ENCODE peak calls at places on chromosomes 11 and 22, in six cellular contexts. Q, L, W, C, P and O are unnamed samples.

GRCh38 chr22:17548756-17549035 is 14.6 kb upstream of the SLC25A18 start:
- DNase-seq in Q (no peak), L (no peak), W (no peak), C (no peak), P (no peak), O (no peak)

GRCh38 chr11:61155312-61155711 is 5.9 kb downstream of the VPS37C start:
- DNase-seq in Q (no peak), L (no peak), W (no peak), C (no peak), P (no peak), O (no peak)

GRCh38 chr22:49011769-49012598 is 815.7 kb downstream of the BRD1 start:
- DNase-seq in Q (peak; percentile 57), L (peak; percentile 69), W (peak; percentile 41), C (no peak), P (no peak), O (no peak)

GRCh38 chr11:68542617-68543016 is 82.1 kb downstream of the PPP6R3 start:
- DNase-seq in Q (no peak), L (no peak), W (no peak), C (peak; percentile 70), P (no peak), O (no peak)

GRCh38 chr11:77400306-77400705 is 73.6 kb downstream of the PAK1 start:
- DNase-seq in Q (no peak), L (no peak), W (no peak), C (no peak), P (no peak), O (no peak)

GRCh38 chr11:13207665-13208594 is 69.7 kb upstream of the BMAL1 start:
- DNase-seq in Q (no peak), L (no peak), W (peak; percentile 72), C (peak; percentile 30), P (no peak), O (peak; percentile 26)

GRCh38 chr11:33500865-33501479 is 199.7 kb downstream of the C11orf91 start:
- DNase-seq in Q (no peak), L (no peak), W (peak; percentile 78), C (no peak), P (no peak), O (no peak)

GRCh38 chr11:6402061-6402470 is 11.8 kb downstream of the SMPD1 start:
- DNase-seq in Q (peak; percentile 56), L (no peak), W (no peak), C (no peak), P (peak; percentile 27), O (peak; percentile 37)

GRCh38 chr22:38566726-38567504 is 3.1 kb downstream of the DMC1 start:
- DNase-seq in Q (no peak), L (no peak), W (no peak), C (no peak), P (no peak), O (no peak)

GRCh38 chr11:130204703-130205095 is 45.1 kb downstream of the ST14 start:
- DNase-seq in Q (no peak), L (no peak), W (no peak), C (no peak), P (no peak), O (no peak)

GRCh38 chr11:27740362-27741024 is 40.2 kb upstream of the BDNF start:
- DNase-seq in Q (no peak), L (no peak), W (peak; percentile 51), C (no peak), P (no peak), O (no peak)

GRCh38 chr22:50150161-50151129 is 20.1 kb upstream of the PANX2 start:
- DNase-seq in Q (no peak), L (peak; percentile 46), W (no peak), C (no peak), P (no peak), O (no peak)

GRCh38 chr11:92284107-92284506 is 59.5 kb downstream of the FAT3 start:
- DNase-seq in Q (no peak), L (no peak), W (no peak), C (no peak), P (no peak), O (no peak)

GRCh38 chr22:29314074-29314473 is 1.4 kb downstream of the RASL10A start:
- DNase-seq in Q (no peak), L (no peak), W (no peak), C (no peak), P (no peak), O (peak; percentile 32)

GRCh38 chr11:77278595-77279506 is 22.6 kb downstream of the GDPD4 start:
- DNase-seq in Q (no peak), L (no peak), W (no peak), C (no peak), P (no peak), O (no peak)

GRCh38 chr11:77630311-77630710 is 7.3 kb downstream of the CLNS1A start:
- DNase-seq in Q (no peak), L (no peak), W (no peak), C (no peak), P (no peak), O (no peak)

GRCh38 chr22:43722444-43722843 is 89.7 kb downstream of the EFCAB6 start:
- DNase-seq in Q (no peak), L (no peak), W (no peak), C (no peak), P (no peak), O (no peak)

GRCh38 chr11:35144811-35145210 is 5.8 kb downstream of the CD44 start:
- DNase-seq in Q (no peak), L (no peak), W (no peak), C (no peak), P (no peak), O (no peak)

GRCh38 chr11:15507592-15507991 is 392.9 kb downstream of the INSC start:
- DNase-seq in Q (no peak), L (no peak), W (no peak), C (no peak), P (no peak), O (no peak)

GRCh38 chr22:32803020-32803758 is 1.7 kb downstream of the TIMP3 start:
- DNase-seq in Q (no peak), L (no peak), W (peak; percentile 67), C (no peak), P (no peak), O (no peak)

GRCh38 chr11:45662665-45663485 is 2.5 kb downstream of the CHST1 start:
- DNase-seq in Q (no peak), L (no peak), W (peak; percentile 69), C (peak; percentile 49), P (no peak), O (no peak)

GRCh38 chr11:93330446-93330984 is at the start of gene DEUP1:
- DNase-seq in Q (no peak), L (no peak), W (peak; percentile 79), C (no peak), P (no peak), O (no peak)

GRCh38 chr22:29150701-29151100 is 55.0 kb upstream of the EMID1 start:
- DNase-seq in Q (peak; percentile 67), L (no peak), W (peak; percentile 23), C (no peak), P (no peak), O (no peak)

GRCh38 chr22:21640810-21641209 is 1.3 kb upstream of the SDF2L1 start:
- DNase-seq in Q (no peak), L (no peak), W (no peak), C (no peak), P (no peak), O (no peak)

GRCh38 chr22:27642104-27642800 is 159.3 kb downstream of the MN1 start:
- DNase-seq in Q (no peak), L (no peak), W (no peak), C (no peak), P (no peak), O (no peak)

GRCh38 chr11:32121012-32121411 is 30.1 kb downstream of the RCN1 start:
- DNase-seq in Q (no peak), L (no peak), W (no peak), C (no peak), P (no peak), O (peak; percentile 83)

GRCh38 chr11:46677169-46677568 is 23.2 kb downstream of the ARHGAP1 start:
- DNase-seq in Q (no peak), L (peak; percentile 72), W (no peak), C (no peak), P (no peak), O (no peak)
- H3K4me3 ChIP-seq in Q (no peak overlapping the region), L (no peak overlapping the region), W (no peak overlapping the region), C (no peak overlapping the region), P (no peak overlapping the region), O (no peak overlapping the region)

DNA sequence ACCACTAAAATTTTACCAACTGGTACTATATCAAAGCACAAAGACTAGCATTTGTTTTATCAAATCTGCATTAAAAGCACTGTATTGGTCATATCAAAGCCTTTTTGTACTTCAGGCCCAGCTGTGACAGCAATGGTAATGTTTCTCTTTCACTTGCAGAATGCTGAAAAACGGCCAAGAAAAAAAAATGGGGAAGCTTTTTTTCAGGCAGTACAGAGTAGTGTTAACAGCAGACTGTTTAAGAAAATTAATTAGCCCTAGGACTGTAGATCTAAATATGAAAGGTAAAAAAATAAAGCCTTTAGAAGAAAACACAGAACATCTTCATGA is 33.3 kb downstream of the DENND5A start:
- DNase-seq in Q (no peak), L (no peak), W (no peak), C (no peak), P (no peak), O (peak; percentile 39)
- H3K4me3 ChIP-seq in Q (no peak overlapping the region), L (peak overlapping the region; percentile 55), W (no peak overlapping the region), C (no peak overlapping the region), P (no peak overlapping the region), O (no peak overlapping the region)

GRCh38 chr11:7622731-7623130 is 50.6 kb downstream of the CYB5R2 start:
- DNase-seq in Q (no peak), L (no peak), W (no peak), C (no peak), P (no peak), O (no peak)

GRCh38 chr11:7621090-7621489 is 52.2 kb downstream of the CYB5R2 start:
- DNase-seq in Q (no peak), L (no peak), W (no peak), C (no peak), P (no peak), O (no peak)

GRCh38 chr11:7617032-7617431 is 56.3 kb downstream of the CYB5R2 start:
- DNase-seq in Q (no peak), L (peak; percentile 59), W (no peak), C (no peak), P (no peak), O (no peak)

GRCh38 chr11:7621554-7621953 is 51.7 kb downstream of the CYB5R2 start:
- DNase-seq in Q (no peak), L (no peak), W (no peak), C (no peak), P (no peak), O (no peak)
- H3K4me3 ChIP-seq in Q (no peak overlapping the region), L (no peak overlapping the region), W (no peak overlapping the region), C (no peak overlapping the region), P (no peak overlapping the region), O (no peak overlapping the region)

DNA sequence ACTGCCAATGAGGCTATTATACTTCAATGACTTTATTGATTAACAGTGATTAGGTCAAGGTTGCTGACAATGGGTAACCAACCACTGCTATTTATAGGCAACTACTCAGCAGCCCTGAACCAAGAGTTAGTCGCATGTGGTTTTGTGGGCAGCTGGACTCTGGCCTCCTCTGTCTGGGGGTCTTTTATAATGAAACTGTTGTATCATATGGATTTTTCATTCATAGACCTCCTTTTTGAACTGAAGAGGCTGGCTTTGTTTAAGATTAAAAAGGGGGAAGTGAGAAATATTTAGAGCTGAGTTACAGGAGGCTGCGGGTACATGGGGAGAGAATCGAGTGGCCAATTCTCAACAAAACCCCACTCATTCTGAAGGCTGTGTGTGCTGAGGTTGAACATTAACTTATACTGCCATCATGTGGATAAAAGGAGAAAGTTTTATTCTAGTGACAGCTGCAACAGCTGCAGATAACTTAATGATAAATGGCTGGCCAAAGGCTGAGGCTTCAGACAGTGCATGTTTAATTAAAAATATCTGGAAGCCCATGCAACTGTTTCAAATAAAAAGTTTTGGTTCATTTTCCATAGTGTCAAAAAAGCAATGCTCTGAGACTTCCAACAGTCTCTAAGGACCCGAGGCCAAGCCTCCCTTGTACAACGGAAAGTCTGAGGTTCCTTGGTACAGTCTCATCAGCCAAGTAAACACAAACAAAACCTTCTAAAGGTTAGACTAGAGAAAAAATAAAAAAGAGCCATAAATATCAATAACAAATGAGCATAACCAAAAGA is 682.6 kb downstream of the KCNA4 start:
- DNase-seq in Q (no peak), L (no peak), W (peak; percentile 47), C (peak; percentile 71), P (peak; percentile 27), O (peak; percentile 11)
- H3K4me3 ChIP-seq in Q (no peak overlapping the region), L (no peak overlapping the region), W (no peak overlapping the region), C (no peak overlapping the region), P (no peak overlapping the region), O (no peak overlapping the region)